ENCODE peak calls at places on chromosomes 12 and 14, in nine cellular contexts. One of them, this sample, is unnamed.

GRCh38 chr12:124024263-124024678 is 51.3 kb downstream of the ZNF664 start:
- DNase-seq in mucosa of gallbladder: no peak
- DNase-seq in AG04450: no peak
- DNase-seq in HFFc6: peak
- DNase-seq in NCI-H1048: no peak
- DNase-seq in aorta: no peak
- DNase-seq in stimulated activated CD4-positive, alpha-beta T cell treated with anti-CD3 and anti-CD28 coated beads, Interleukin-2, amount 100 ng/mL, for 48 hours: no peak
- DNase-seq in uterus: no peak
- DNase-seq in CD8-positive, alpha-beta T cell: no peak
- DNase-seq in this sample: no peak

GRCh38 chr14:23469127-23469905 is at the start of gene NGDN:
- DNase-seq in AG04450: peak
- DNase-seq in CD8-positive, alpha-beta T cell: peak
- DNase-seq in HFFc6: peak
- DNase-seq in stimulated activated CD4-positive, alpha-beta T cell treated with anti-CD3 and anti-CD28 coated beads, Interleukin-2, amount 100 ng/mL, for 48 hours: peak
- DNase-seq in uterus: peak
- DNase-seq in mucosa of gallbladder: peak
- DNase-seq in NCI-H1048: peak
- DNase-seq in aorta: peak
- DNase-seq in this sample: peak

GRCh38 chr12:54627304-54627703 is 7.4 kb downstream of the LACRT start:
- DNase-seq in AG04450: no peak
- DNase-seq in CD8-positive, alpha-beta T cell: no peak
- DNase-seq in aorta: no peak
- DNase-seq in mucosa of gallbladder: no peak
- DNase-seq in uterus: no peak
- DNase-seq in NCI-H1048: no peak
- DNase-seq in stimulated activated CD4-positive, alpha-beta T cell treated with anti-CD3 and anti-CD28 coated beads, Interleukin-2, amount 100 ng/mL, for 48 hours: no peak
- DNase-seq in HFFc6: no peak
- DNase-seq in this sample: no peak

GRCh38 chr14:76267322-76268012 is 108.5 kb upstream of the ESRRB start:
- DNase-seq in HFFc6: no peak
- DNase-seq in mucosa of gallbladder: peak
- DNase-seq in NCI-H1048: no peak
- DNase-seq in stimulated activated CD4-positive, alpha-beta T cell treated with anti-CD3 and anti-CD28 coated beads, Interleukin-2, amount 100 ng/mL, for 48 hours: peak
- DNase-seq in CD8-positive, alpha-beta T cell: no peak
- DNase-seq in uterus: peak
- DNase-seq in aorta: peak
- DNase-seq in AG04450: no peak
- DNase-seq in this sample: no peak

GRCh38 chr12:54840293-54840692 is 14.0 kb upstream of the MUCL1 start:
- DNase-seq in AG04450: no peak
- DNase-seq in HFFc6: no peak
- DNase-seq in NCI-H1048: no peak
- DNase-seq in stimulated activated CD4-positive, alpha-beta T cell treated with anti-CD3 and anti-CD28 coated beads, Interleukin-2, amount 100 ng/mL, for 48 hours: no peak
- DNase-seq in CD8-positive, alpha-beta T cell: no peak
- DNase-seq in mucosa of gallbladder: no peak
- DNase-seq in aorta: no peak
- DNase-seq in uterus: no peak
- DNase-seq in this sample: no peak

GRCh38 chr12:4518106-4518728 is 20.5 kb upstream of the RAD51AP1 start:
- DNase-seq in AG04450: peak
- DNase-seq in NCI-H1048: no peak
- DNase-seq in CD8-positive, alpha-beta T cell: no peak
- DNase-seq in HFFc6: peak
- DNase-seq in stimulated activated CD4-positive, alpha-beta T cell treated with anti-CD3 and anti-CD28 coated beads, Interleukin-2, amount 100 ng/mL, for 48 hours: no peak
- DNase-seq in aorta: no peak
- DNase-seq in mucosa of gallbladder: no peak
- DNase-seq in uterus: no peak
- DNase-seq in this sample: no peak

GRCh38 chr14:60343571-60344071 is 94.6 kb downstream of the PPM1A start:
- DNase-seq in stimulated activated CD4-positive, alpha-beta T cell treated with anti-CD3 and anti-CD28 coated beads, Interleukin-2, amount 100 ng/mL, for 48 hours: no peak
- DNase-seq in HFFc6: no peak
- DNase-seq in AG04450: no peak
- DNase-seq in uterus: no peak
- DNase-seq in aorta: no peak
- DNase-seq in mucosa of gallbladder: no peak
- DNase-seq in CD8-positive, alpha-beta T cell: no peak
- DNase-seq in NCI-H1048: no peak
- DNase-seq in this sample: no peak

GRCh38 chr12:570949-571794 is 92.1 kb downstream of the NINJ2 start:
- DNase-seq in NCI-H1048: no peak
- DNase-seq in aorta: peak
- DNase-seq in AG04450: peak
- DNase-seq in uterus: peak
- DNase-seq in CD8-positive, alpha-beta T cell: no peak
- DNase-seq in stimulated activated CD4-positive, alpha-beta T cell treated with anti-CD3 and anti-CD28 coated beads, Interleukin-2, amount 100 ng/mL, for 48 hours: no peak
- DNase-seq in mucosa of gallbladder: peak
- DNase-seq in HFFc6: peak
- DNase-seq in this sample: no peak

GRCh38 chr14:64654072-64654899 is 49.9 kb upstream of the PLEKHG3 start:
- DNase-seq in HFFc6: peak
- DNase-seq in aorta: no peak
- DNase-seq in stimulated activated CD4-positive, alpha-beta T cell treated with anti-CD3 and anti-CD28 coated beads, Interleukin-2, amount 100 ng/mL, for 48 hours: no peak
- DNase-seq in CD8-positive, alpha-beta T cell: no peak
- DNase-seq in AG04450: peak
- DNase-seq in mucosa of gallbladder: no peak
- DNase-seq in NCI-H1048: no peak
- DNase-seq in uterus: no peak
- DNase-seq in this sample: no peak

GRCh38 chr12:56457817-56458216 is 3.4 kb upstream of the MIP start:
- DNase-seq in NCI-H1048: no peak
- DNase-seq in aorta: no peak
- DNase-seq in stimulated activated CD4-positive, alpha-beta T cell treated with anti-CD3 and anti-CD28 coated beads, Interleukin-2, amount 100 ng/mL, for 48 hours: no peak
- DNase-seq in uterus: no peak
- DNase-seq in CD8-positive, alpha-beta T cell: no peak
- DNase-seq in mucosa of gallbladder: no peak
- DNase-seq in HFFc6: no peak
- DNase-seq in AG04450: no peak
- DNase-seq in this sample: no peak

GRCh38 chr12:4274396-4274959 is 916 bp downstream of the CCND2 start:
- DNase-seq in CD8-positive, alpha-beta T cell: no peak
- DNase-seq in AG04450: no peak
- DNase-seq in stimulated activated CD4-positive, alpha-beta T cell treated with anti-CD3 and anti-CD28 coated beads, Interleukin-2, amount 100 ng/mL, for 48 hours: no peak
- DNase-seq in mucosa of gallbladder: no peak
- DNase-seq in aorta: peak
- DNase-seq in uterus: no peak
- DNase-seq in NCI-H1048: no peak
- DNase-seq in HFFc6: no peak
- DNase-seq in this sample: no peak

GRCh38 chr14:105944632-105945610 is 418.5 kb downstream of the TMEM121 start:
- DNase-seq in stimulated activated CD4-positive, alpha-beta T cell treated with anti-CD3 and anti-CD28 coated beads, Interleukin-2, amount 100 ng/mL, for 48 hours: peak
- DNase-seq in HFFc6: no peak
- DNase-seq in mucosa of gallbladder: peak
- DNase-seq in uterus: peak
- DNase-seq in AG04450: no peak
- DNase-seq in NCI-H1048: no peak
- DNase-seq in CD8-positive, alpha-beta T cell: peak
- DNase-seq in aorta: peak
- DNase-seq in this sample: peak

GRCh38 chr12:110042260-110042659 is 6.1 kb downstream of the C12orf76 start:
- DNase-seq in HFFc6: no peak
- DNase-seq in stimulated activated CD4-positive, alpha-beta T cell treated with anti-CD3 and anti-CD28 coated beads, Interleukin-2, amount 100 ng/mL, for 48 hours: no peak
- DNase-seq in aorta: no peak
- DNase-seq in CD8-positive, alpha-beta T cell: no peak
- DNase-seq in AG04450: no peak
- DNase-seq in NCI-H1048: no peak
- DNase-seq in uterus: no peak
- DNase-seq in mucosa of gallbladder: no peak
- DNase-seq in this sample: no peak

GRCh38 chr14:104335611-104336010 is 197.2 kb downstream of the KIF26A start:
- DNase-seq in CD8-positive, alpha-beta T cell: no peak
- DNase-seq in uterus: no peak
- DNase-seq in AG04450: no peak
- DNase-seq in aorta: no peak
- DNase-seq in mucosa of gallbladder: no peak
- DNase-seq in stimulated activated CD4-positive, alpha-beta T cell treated with anti-CD3 and anti-CD28 coated beads, Interleukin-2, amount 100 ng/mL, for 48 hours: no peak
- DNase-seq in NCI-H1048: no peak
- DNase-seq in HFFc6: no peak
- DNase-seq in this sample: peak

GRCh38 chr14:99688210-99688581 is 4.1 kb downstream of the CYP46A1 start:
- DNase-seq in NCI-H1048: no peak
- DNase-seq in aorta: peak
- DNase-seq in AG04450: no peak
- DNase-seq in mucosa of gallbladder: peak
- DNase-seq in stimulated activated CD4-positive, alpha-beta T cell treated with anti-CD3 and anti-CD28 coated beads, Interleukin-2, amount 100 ng/mL, for 48 hours: no peak
- DNase-seq in CD8-positive, alpha-beta T cell: no peak
- DNase-seq in uterus: peak
- DNase-seq in HFFc6: no peak
- DNase-seq in this sample: no peak

GRCh38 chr14:100374891-100375272 is 51.7 kb downstream of the SLC25A47 start:
- DNase-seq in mucosa of gallbladder: no peak
- DNase-seq in CD8-positive, alpha-beta T cell: no peak
- DNase-seq in AG04450: no peak
- DNase-seq in HFFc6: no peak
- DNase-seq in uterus: no peak
- DNase-seq in NCI-H1048: no peak
- DNase-seq in stimulated activated CD4-positive, alpha-beta T cell treated with anti-CD3 and anti-CD28 coated beads, Interleukin-2, amount 100 ng/mL, for 48 hours: no peak
- DNase-seq in aorta: peak
- DNase-seq in this sample: no peak

GRCh38 chr12:95674631-95675030 is 115.9 kb downstream of the NTN4 start:
- DNase-seq in NCI-H1048: peak
- DNase-seq in uterus: no peak
- DNase-seq in AG04450: no peak
- DNase-seq in stimulated activated CD4-positive, alpha-beta T cell treated with anti-CD3 and anti-CD28 coated beads, Interleukin-2, amount 100 ng/mL, for 48 hours: no peak
- DNase-seq in CD8-positive, alpha-beta T cell: no peak
- DNase-seq in aorta: no peak
- DNase-seq in HFFc6: no peak
- DNase-seq in mucosa of gallbladder: no peak
- DNase-seq in this sample: no peak

GRCh38 chr14:106530423-106531107 is 1004.2 kb downstream of the TMEM121 start:
- DNase-seq in AG04450: no peak
- DNase-seq in CD8-positive, alpha-beta T cell: no peak
- DNase-seq in HFFc6: no peak
- DNase-seq in stimulated activated CD4-positive, alpha-beta T cell treated with anti-CD3 and anti-CD28 coated beads, Interleukin-2, amount 100 ng/mL, for 48 hours: peak
- DNase-seq in mucosa of gallbladder: no peak
- DNase-seq in uterus: no peak
- DNase-seq in NCI-H1048: no peak
- DNase-seq in aorta: no peak
- DNase-seq in this sample: peak

GRCh38 chr14:31371651-31372050 is 48.7 kb downstream of the HEATR5A start:
- DNase-seq in stimulated activated CD4-positive, alpha-beta T cell treated with anti-CD3 and anti-CD28 coated beads, Interleukin-2, amount 100 ng/mL, for 48 hours: no peak
- DNase-seq in uterus: no peak
- DNase-seq in mucosa of gallbladder: no peak
- DNase-seq in HFFc6: no peak
- DNase-seq in CD8-positive, alpha-beta T cell: no peak
- DNase-seq in NCI-H1048: no peak
- DNase-seq in AG04450: no peak
- DNase-seq in aorta: no peak
- DNase-seq in this sample: no peak